ENCODE peak calls at places on chromosomes 6 and 20, in five cellular contexts. M, K, Q, I and A are unnamed samples.
A peak's percentile ranks its signal among the peaks of the same experiment; 100 is the strongest.

GRCh38 chr20:51338692-51339440 is 203.7 kb downstream of the NFATC2 start:
- DNase-seq in I (no peak), Q (no peak), M (no peak), K (no peak), A (no peak)

GRCh38 chr20:44089987-44090674 is 96.9 kb downstream of the JPH2 start:
- DNase-seq in Q (no peak), M (no peak), K (no peak), I (peak; percentile 57), A (peak; percentile 59)

GRCh38 chr20:61719691-61720347 is 345.9 kb downstream of the TAF4 start:
- DNase-seq in K (no peak), I (no peak), Q (no peak), M (no peak), A (no peak)

GRCh38 chr6:24719125-24719931 is at the start of gene C6orf62:
- DNase-seq in I (peak; percentile 37), M (peak; percentile 61), Q (no peak), K (peak; percentile 23), A (peak; percentile 86)

GRCh38 chr6:90375681-90376439 is 79.2 kb upstream of the BACH2 start:
- DNase-seq in Q (no peak), M (peak; percentile 80), K (peak; percentile 69), I (no peak), A (no peak)

GRCh38 chr6:5782783-5783567 is 223.8 kb downstream of the NRN1 start:
- DNase-seq in K (no peak), Q (no peak), I (no peak), M (peak; percentile 91), A (no peak)

GRCh38 chr6:161618816-161619454 is 345.1 kb upstream of the AGPAT4 start:
- DNase-seq in K (no peak), Q (peak; percentile 20), M (no peak), I (peak; percentile 48), A (no peak)

GRCh38 chr20:13822459-13822858 is 37.6 kb downstream of the NDUFAF5 start:
- DNase-seq in K (no peak), Q (no peak), I (no peak), M (no peak), A (no peak)

GRCh38 chr6:81561071-81561564 is 191.4 kb downstream of the TENT5A start:
- DNase-seq in M (no peak), Q (no peak), I (no peak), K (no peak), A (no peak)

GRCh38 chr6:135423649-135424128 is 73.9 kb downstream of the AHI1 start:
- DNase-seq in M (no peak), K (no peak), Q (no peak), I (no peak), A (no peak)

GRCh38 chr20:16216227-16217210 is 356.7 kb downstream of the KIF16B start:
- DNase-seq in I (no peak), Q (no peak), K (no peak), M (no peak), A (no peak)

GRCh38 chr6:71531006-71531405 is 242.4 kb downstream of the OGFRL1 start:
- DNase-seq in K (no peak), Q (no peak), M (no peak), I (no peak), A (no peak)

GRCh38 chr6:123808556-123808955 is 4.9 kb downstream of the NKAIN2 start:
- DNase-seq in Q (peak; percentile 33), M (no peak), I (no peak), K (peak; percentile 73), A (no peak)

GRCh38 chr20:63625771-63626423 is 1.0 kb downstream of the GMEB2 start:
- DNase-seq in I (peak; percentile 34), K (peak; percentile 61), M (no peak), Q (no peak), A (no peak)

GRCh38 chr6:38117281-38117680 is 297.8 kb downstream of the ZFAND3 start:
- DNase-seq in I (no peak), M (no peak), K (no peak), Q (no peak), A (no peak)

GRCh38 chr20:20697325-20697845 is 15.1 kb downstream of the RALGAPA2 start:
- DNase-seq in M (peak; percentile 52), I (no peak), K (no peak), Q (no peak), A (no peak)

GRCh38 chr6:84280639-84281038 is 53.2 kb upstream of the CEP162 start:
- DNase-seq in I (no peak), Q (no peak), K (no peak), M (no peak), A (no peak)

GRCh38 chr6:25311251-25311910 is 32.2 kb downstream of the CARMIL1 start:
- DNase-seq in I (no peak), M (peak; percentile 62), K (no peak), Q (no peak), A (no peak)

GRCh38 chr6:157954150-157955117 is 27.2 kb upstream of the SYNJ2 start:
- DNase-seq in M (peak; percentile 90), I (peak; percentile 77), Q (no peak), K (peak; percentile 62), A (peak; percentile 78)

GRCh38 chr6:157908369-157909281 is 73.0 kb upstream of the SYNJ2 start:
- DNase-seq in K (no peak), I (no peak), M (no peak), Q (no peak), A (no peak)

GRCh38 chr6:152313542-152314482 is 323.4 kb downstream of the SYNE1 start:
- DNase-seq in M (no peak), Q (no peak), I (no peak), K (no peak), A (no peak)

GRCh38 chr6:75268988-75269354 is 15.6 kb downstream of the TMEM30A start:
- DNase-seq in Q (no peak), M (no peak), I (no peak), K (no peak), A (no peak)

GRCh38 chr20:23147964-23148720 is 62.0 kb upstream of the CD93 start:
- DNase-seq in M (peak; percentile 75), K (peak; percentile 19), I (no peak), Q (no peak), A (peak; percentile 84)
- TF ChIP-seq POLR2A in M (no peak), K (peak; percentile 10), I (peak; percentile 54), Q (no peak), A (no peak)

GRCh38 chr6:44335631-44336030 is 6.8 kb upstream of the SPATS1 start:
- DNase-seq in I (no peak), K (no peak), Q (no peak), M (no peak), A (no peak)
- TF ChIP-seq POLR2A in I (no peak), K (no peak), Q (no peak), M (no peak), A (no peak)

GRCh38 chr20:10777713-10778112 is 103.9 kb upstream of the JAG1 start:
- DNase-seq in K (no peak), I (no peak), M (no peak), Q (no peak), A (no peak)

GRCh38 chr20:10781526-10781925 is 107.7 kb upstream of the JAG1 start:
- DNase-seq in K (no peak), Q (no peak), M (no peak), I (no peak), A (no peak)

GRCh38 chr20:10783660-10784336 is 110.0 kb upstream of the JAG1 start:
- DNase-seq in M (no peak), K (no peak), Q (no peak), I (no peak), A (no peak)

GRCh38 chr20:10780901-10781300 is 107.1 kb upstream of the JAG1 start:
- DNase-seq in I (no peak), Q (no peak), M (no peak), K (no peak), A (no peak)

GRCh38 chr20:10779911-10780310 is 106.1 kb upstream of the JAG1 start:
- DNase-seq in K (no peak), Q (no peak), M (no peak), I (no peak), A (no peak)
- TF ChIP-seq POLR2A in K (no peak), Q (no peak), M (no peak), I (no peak), A (no peak)

GRCh38 chr20:34750484-34750883 is 46.3 kb downstream of the TP53INP2 start:
- DNase-seq in K (no peak), Q (no peak), M (no peak), I (no peak), A (no peak)
- TF ChIP-seq POLR2A in K (no peak), Q (no peak), M (no peak), I (no peak), A (no peak)

DNA sequence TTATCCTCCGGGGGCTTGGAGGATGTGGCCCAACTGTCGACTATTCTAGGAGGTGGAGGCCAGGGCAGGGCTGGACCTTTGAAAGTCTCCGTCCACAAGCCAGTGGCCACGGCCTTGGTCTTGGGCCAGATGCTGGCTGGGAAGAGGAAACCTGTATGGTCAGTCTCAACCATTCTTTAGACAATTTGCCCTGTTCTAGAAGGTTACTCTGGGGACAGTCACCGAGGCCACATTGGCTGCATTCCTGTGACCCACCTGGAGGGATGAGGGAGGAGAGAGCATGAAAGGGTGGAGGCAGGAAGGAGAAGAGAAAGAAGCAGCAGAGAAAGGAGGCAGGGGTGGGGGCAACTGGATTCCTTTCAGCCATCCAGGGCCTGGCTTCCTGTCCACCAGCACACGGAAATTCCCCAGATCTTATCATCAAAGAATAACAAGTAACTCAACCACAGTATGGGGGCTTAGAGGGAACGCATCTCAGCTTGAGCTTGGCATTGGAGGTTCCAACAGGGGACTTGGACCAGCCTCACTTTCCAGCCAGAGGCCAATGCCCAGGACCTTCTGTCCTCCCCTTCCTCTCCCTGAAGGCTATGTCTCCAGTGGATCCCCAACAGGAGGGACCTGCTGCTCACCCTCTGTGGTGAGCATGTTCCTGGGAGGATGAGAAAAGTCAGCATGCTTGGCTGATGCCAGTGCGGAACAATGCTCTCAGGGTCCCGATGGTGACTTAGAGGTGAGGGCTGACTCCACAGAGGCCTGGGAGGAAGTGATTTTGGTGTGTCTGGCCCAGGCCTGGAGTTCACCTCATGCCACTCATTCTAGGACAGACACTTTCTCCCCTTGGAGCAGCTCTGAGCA is 30.4 kb downstream of the TGM2 start:
- DNase-seq in M (no peak), I (no peak), Q (no peak), K (no peak), A (no peak)
- TF ChIP-seq POLR2A in M (no peak), I (no peak), Q (no peak), K (no peak), A (no peak)